ENCODE peak calls at places on chromosomes 3 and 15, in five cellular contexts. One of them, this sample, is unnamed.

GRCh38 chr3:153285194-153285641 is 123.2 kb downstream of the RAP2B start:
- DNase-seq in activated gamma-delta T cell: no peak
- DNase-seq in A549: peak
- DNase-seq in naive thymus-derived CD4-positive, alpha-beta T cell: no peak
- DNase-seq in NCI-H510A treated with DMSO at 0.1 percent for 48 hours: no peak
- DNase-seq in this sample: no peak

GRCh38 chr15:75104804-75105557 is 81.6 kb downstream of the PPCDC start:
- DNase-seq in activated gamma-delta T cell: no peak
- DNase-seq in A549: peak
- DNase-seq in naive thymus-derived CD4-positive, alpha-beta T cell: no peak
- DNase-seq in NCI-H510A treated with DMSO at 0.1 percent for 48 hours: no peak
- DNase-seq in this sample: peak

GRCh38 chr15:68345481-68345880 is 67.9 kb downstream of the FEM1B start:
- DNase-seq in activated gamma-delta T cell: no peak
- DNase-seq in A549: no peak
- DNase-seq in naive thymus-derived CD4-positive, alpha-beta T cell: no peak
- DNase-seq in NCI-H510A treated with DMSO at 0.1 percent for 48 hours: no peak
- DNase-seq in this sample: no peak

GRCh38 chr15:85704021-85704420 is 90.7 kb downstream of the KLHL25 start:
- DNase-seq in activated gamma-delta T cell: no peak
- DNase-seq in A549: no peak
- DNase-seq in naive thymus-derived CD4-positive, alpha-beta T cell: no peak
- DNase-seq in NCI-H510A treated with DMSO at 0.1 percent for 48 hours: no peak
- DNase-seq in this sample: peak

GRCh38 chr3:63908081-63908736 is 4.0 kb downstream of the SCAANT1 start:
- DNase-seq in activated gamma-delta T cell: no peak
- DNase-seq in A549: peak
- DNase-seq in naive thymus-derived CD4-positive, alpha-beta T cell: no peak
- DNase-seq in NCI-H510A treated with DMSO at 0.1 percent for 48 hours: no peak
- DNase-seq in this sample: no peak

GRCh38 chr3:84547207-84547606 is 411.6 kb upstream of the CADM2 start:
- DNase-seq in activated gamma-delta T cell: no peak
- DNase-seq in A549: no peak
- DNase-seq in naive thymus-derived CD4-positive, alpha-beta T cell: no peak
- DNase-seq in NCI-H510A treated with DMSO at 0.1 percent for 48 hours: no peak
- DNase-seq in this sample: no peak

GRCh38 chr3:114110439-114110838 is 53.9 kb downstream of the QTRT2 start:
- DNase-seq in activated gamma-delta T cell: no peak
- DNase-seq in A549: no peak
- DNase-seq in naive thymus-derived CD4-positive, alpha-beta T cell: no peak
- DNase-seq in NCI-H510A treated with DMSO at 0.1 percent for 48 hours: no peak
- DNase-seq in this sample: no peak

GRCh38 chr3:23863060-23863459 is 53.7 kb downstream of the NKIRAS1 start:
- DNase-seq in activated gamma-delta T cell: no peak
- DNase-seq in A549: no peak
- DNase-seq in naive thymus-derived CD4-positive, alpha-beta T cell: no peak
- DNase-seq in NCI-H510A treated with DMSO at 0.1 percent for 48 hours: no peak
- DNase-seq in this sample: no peak

GRCh38 chr3:127551971-127552370 is 38.6 kb downstream of the TPRA1 start:
- DNase-seq in activated gamma-delta T cell: no peak
- DNase-seq in A549: no peak
- DNase-seq in naive thymus-derived CD4-positive, alpha-beta T cell: no peak
- DNase-seq in NCI-H510A treated with DMSO at 0.1 percent for 48 hours: no peak
- DNase-seq in this sample: no peak

GRCh38 chr3:86948840-86949239 is 42.1 kb downstream of the VGLL3 start:
- DNase-seq in activated gamma-delta T cell: no peak
- DNase-seq in A549: peak
- DNase-seq in naive thymus-derived CD4-positive, alpha-beta T cell: no peak
- DNase-seq in NCI-H510A treated with DMSO at 0.1 percent for 48 hours: no peak
- DNase-seq in this sample: no peak

GRCh38 chr15:40456299-40456712 is 14.5 kb upstream of the CHST14 start:
- DNase-seq in activated gamma-delta T cell: no peak
- DNase-seq in A549: no peak
- DNase-seq in naive thymus-derived CD4-positive, alpha-beta T cell: no peak
- DNase-seq in NCI-H510A treated with DMSO at 0.1 percent for 48 hours: no peak
- DNase-seq in this sample: no peak

GRCh38 chr3:50930371-50931208 is 255.9 kb downstream of the DOCK3 start:
- DNase-seq in activated gamma-delta T cell: no peak
- DNase-seq in A549: no peak
- DNase-seq in naive thymus-derived CD4-positive, alpha-beta T cell: no peak
- DNase-seq in NCI-H510A treated with DMSO at 0.1 percent for 48 hours: no peak
- DNase-seq in this sample: no peak

GRCh38 chr3:112333386-112334334 is 704 bp downstream of the CD200 start:
- DNase-seq in activated gamma-delta T cell: no peak
- DNase-seq in A549: no peak
- DNase-seq in naive thymus-derived CD4-positive, alpha-beta T cell: peak
- DNase-seq in NCI-H510A treated with DMSO at 0.1 percent for 48 hours: peak
- DNase-seq in this sample: no peak

GRCh38 chr3:139718415-139718814 is 40.6 kb upstream of the NMNAT3 start:
- DNase-seq in activated gamma-delta T cell: no peak
- DNase-seq in A549: peak
- DNase-seq in naive thymus-derived CD4-positive, alpha-beta T cell: no peak
- DNase-seq in NCI-H510A treated with DMSO at 0.1 percent for 48 hours: no peak
- DNase-seq in this sample: no peak

GRCh38 chr3:115512565-115513410 is 110.5 kb upstream of the GAP43 start:
- DNase-seq in activated gamma-delta T cell: no peak
- DNase-seq in A549: peak
- DNase-seq in naive thymus-derived CD4-positive, alpha-beta T cell: peak
- DNase-seq in NCI-H510A treated with DMSO at 0.1 percent for 48 hours: peak
- DNase-seq in this sample: no peak

GRCh38 chr3:94525039-94525438 is 462.2 kb downstream of the NSUN3 start:
- DNase-seq in activated gamma-delta T cell: no peak
- DNase-seq in A549: peak
- DNase-seq in naive thymus-derived CD4-positive, alpha-beta T cell: no peak
- DNase-seq in NCI-H510A treated with DMSO at 0.1 percent for 48 hours: peak
- DNase-seq in this sample: no peak

GRCh38 chr3:78314327-78314726 is 1274.4 kb downstream of the ROBO2 start:
- DNase-seq in activated gamma-delta T cell: no peak
- DNase-seq in A549: no peak
- DNase-seq in naive thymus-derived CD4-positive, alpha-beta T cell: no peak
- DNase-seq in NCI-H510A treated with DMSO at 0.1 percent for 48 hours: no peak
- DNase-seq in this sample: no peak

GRCh38 chr3:30578479-30578878 is 27.9 kb upstream of the TGFBR2 start:
- DNase-seq in activated gamma-delta T cell: no peak
- DNase-seq in A549: peak
- DNase-seq in naive thymus-derived CD4-positive, alpha-beta T cell: no peak
- DNase-seq in NCI-H510A treated with DMSO at 0.1 percent for 48 hours: no peak
- DNase-seq in this sample: no peak

GRCh38 chr3:55327131-55327920 is 159.8 kb downstream of the WNT5A start:
- DNase-seq in activated gamma-delta T cell: no peak
- DNase-seq in A549: no peak
- DNase-seq in naive thymus-derived CD4-positive, alpha-beta T cell: no peak
- DNase-seq in NCI-H510A treated with DMSO at 0.1 percent for 48 hours: no peak
- DNase-seq in this sample: no peak

GRCh38 chr3:167110906-167111305 is 269.2 kb downstream of the ZBBX start:
- DNase-seq in activated gamma-delta T cell: no peak
- DNase-seq in A549: peak
- DNase-seq in naive thymus-derived CD4-positive, alpha-beta T cell: no peak
- DNase-seq in NCI-H510A treated with DMSO at 0.1 percent for 48 hours: no peak
- DNase-seq in this sample: no peak

GRCh38 chr3:14317057-14317553 is 85.3 kb upstream of the SLC6A6 start:
- DNase-seq in activated gamma-delta T cell: no peak
- DNase-seq in A549: no peak
- DNase-seq in naive thymus-derived CD4-positive, alpha-beta T cell: no peak
- DNase-seq in NCI-H510A treated with DMSO at 0.1 percent for 48 hours: no peak
- DNase-seq in this sample: no peak

GRCh38 chr3:156693166-156693565 is 18.8 kb downstream of the TIPARP start:
- DNase-seq in activated gamma-delta T cell: no peak
- DNase-seq in A549: no peak
- DNase-seq in naive thymus-derived CD4-positive, alpha-beta T cell: no peak
- DNase-seq in NCI-H510A treated with DMSO at 0.1 percent for 48 hours: no peak
- DNase-seq in this sample: no peak

This sample was measured in immature natural killer cell.